ENCODE peak calls at places on chromosomes 3 and 15, in eight cellular contexts. K is lower leg skin; I is fibroblast of pulmonary artery; E is HFF-Myc; R is BJ; Q is breast epithelium; M is CD8-positive, alpha-beta T cell; P is tibial artery. L is an unnamed sample.

GRCh38 chr3:185729335-185729715 is 95.5 kb downstream of the IGF2BP2 start:
- DNase-seq in K (no peak), I (peak; percentile 91), E (no peak), R (peak; percentile 70), Q (no peak), M (no peak), P (no peak), L (no peak)

GRCh38 chr3:111859061-111859973 is at the start of gene PHLDB2:
- DNase-seq in K (peak; percentile 84), I (peak; percentile 86), E (no peak), R (no peak), Q (peak; percentile 78), M (peak; percentile 33), P (peak; percentile 90), L (peak; percentile 93)

GRCh38 chr15:38883987-38884386 is 319.4 kb upstream of the RASGRP1 start:
- DNase-seq in K (no peak), I (peak; percentile 44), E (peak; percentile 89), R (peak; percentile 62), Q (no peak), M (no peak), P (no peak), L (no peak)

GRCh38 chr3:78497025-78497424 is 1270.8 kb downstream of the ROBO1 start:
- DNase-seq in K (peak; percentile 15), I (no peak), E (no peak), R (no peak), Q (no peak), M (no peak), P (no peak), L (no peak)

GRCh38 chr3:162041622-162042021 is 545.0 kb downstream of the OTOL1 start:
- DNase-seq in K (no peak), I (no peak), E (no peak), R (no peak), Q (no peak), M (no peak), P (no peak), L (no peak)

GRCh38 chr3:186461141-186461540 is 83.0 kb downstream of the CRYGS start:
- DNase-seq in K (no peak), I (peak; percentile 49), E (peak; percentile 11), R (peak; percentile 8), Q (no peak), M (no peak), P (no peak), L (no peak)

GRCh38 chr3:62955126-62955525 is 79.9 kb upstream of the CADPS start:
- DNase-seq in K (no peak), I (no peak), E (no peak), R (no peak), Q (no peak), M (no peak), P (no peak), L (no peak)

GRCh38 chr3:142027295-142027694 is 122.0 kb downstream of the TFDP2 start:
- DNase-seq in K (no peak), I (peak; percentile 16), E (no peak), R (no peak), Q (no peak), M (no peak), P (no peak), L (no peak)

GRCh38 chr15:78810377-78811123 is 714 bp downstream of the ADAMTS7 start:
- DNase-seq in K (no peak), I (peak; percentile 47), E (no peak), R (no peak), Q (no peak), M (no peak), P (peak; percentile 74), L (peak; percentile 92)

GRCh38 chr3:107235193-107235922 is 141.9 kb upstream of the CCDC54 start:
- DNase-seq in K (no peak), I (peak; percentile 36), E (no peak), R (no peak), Q (no peak), M (no peak), P (no peak), L (no peak)

GRCh38 chr3:4247391-4247790 is 55.8 kb upstream of the SETMAR start:
- DNase-seq in K (no peak), I (no peak), E (no peak), R (no peak), Q (no peak), M (no peak), P (no peak), L (no peak)

GRCh38 chr15:23074684-23075083 is 35.3 kb upstream of the TUBGCP5 start:
- DNase-seq in K (no peak), I (no peak), E (no peak), R (no peak), Q (no peak), M (no peak), P (no peak), L (no peak)

GRCh38 chr3:141426404-141427034 is 58.2 kb downstream of the ZBTB38 start:
- DNase-seq in K (peak; percentile 84), I (peak; percentile 90), E (no peak), R (no peak), Q (peak; percentile 88), M (no peak), P (peak; percentile 92), L (no peak)

GRCh38 chr3:177820683-177821316 is 623.5 kb upstream of the TBL1XR1 start:
- DNase-seq in K (no peak), I (peak; percentile 61), E (no peak), R (no peak), Q (no peak), M (no peak), P (no peak), L (no peak)

GRCh38 chr15:89780601-89781000 is 4.5 kb downstream of the MESP2 start:
- DNase-seq in K (no peak), I (no peak), E (no peak), R (no peak), Q (no peak), M (no peak), P (no peak), L (no peak)

GRCh38 chr3:56612146-56612545 is 55.2 kb downstream of the CCDC66 start:
- DNase-seq in K (no peak), I (no peak), E (no peak), R (no peak), Q (no peak), M (no peak), P (no peak), L (no peak)

GRCh38 chr3:101695779-101696372 is 9.4 kb upstream of the RPL24 start:
- DNase-seq in K (peak; percentile 44), I (peak; percentile 74), E (no peak), R (no peak), Q (no peak), M (no peak), P (no peak), L (no peak)
- H3K4me3 ChIP-seq in K (no peak overlapping the region), I (no peak overlapping the region), E (no peak overlapping the region), R (no peak overlapping the region), Q (no peak overlapping the region), M (no peak overlapping the region), P (no peak overlapping the region), L (no peak overlapping the region)

GRCh38 chr3:44628716-44629115 is 3.9 kb downstream of the ZNF197 start:
- DNase-seq in K (no peak), I (no peak), E (no peak), R (no peak), Q (no peak), M (no peak), P (no peak), L (no peak)

DNA sequence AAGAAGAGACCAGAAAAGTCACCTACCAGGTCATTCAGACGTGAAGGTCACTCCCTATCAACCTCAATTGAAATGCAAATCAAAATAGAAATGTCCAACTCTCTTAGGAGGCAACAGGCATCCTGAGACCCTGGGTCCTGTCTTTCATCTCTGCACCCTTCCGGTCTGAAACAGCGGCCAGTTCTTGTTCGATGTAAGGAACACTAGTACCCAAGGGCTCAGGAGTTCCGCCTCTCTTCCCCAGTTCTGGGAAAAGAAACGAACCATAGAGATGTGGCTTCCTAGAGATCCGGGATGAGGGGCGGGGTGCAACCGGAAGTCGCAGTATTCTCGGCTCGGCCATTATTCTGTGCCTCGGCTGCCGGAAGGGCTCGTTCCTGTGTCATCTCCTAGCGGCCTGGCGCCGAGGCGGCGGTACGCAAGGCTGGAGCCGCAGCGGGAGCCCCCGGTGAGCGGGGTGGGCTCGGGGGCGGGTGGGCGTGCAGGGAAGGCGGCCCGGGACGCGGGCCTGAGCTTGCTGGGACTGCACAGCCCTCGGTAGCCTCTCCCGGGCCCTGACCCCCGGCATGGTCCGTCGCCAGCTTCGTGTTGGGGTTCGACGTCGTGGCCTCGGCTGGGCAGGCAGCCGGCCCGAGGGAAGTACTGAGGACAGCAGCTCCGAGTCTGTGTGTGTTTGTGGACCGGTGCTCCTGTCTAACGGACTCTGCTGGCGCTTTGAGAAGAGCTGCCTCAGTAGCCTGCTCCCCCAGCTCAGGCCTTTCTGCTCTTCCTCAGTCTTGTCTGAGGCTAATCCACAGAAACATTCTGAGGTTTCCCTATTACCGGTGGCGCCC is at the start of gene ZNF197:
- DNase-seq in K (peak; percentile 85), I (peak; percentile 92), E (peak; percentile 87), R (peak; percentile 56), Q (peak; percentile 78), M (peak; percentile 48), P (peak; percentile 90), L (peak; percentile 88)
- TF ChIP-seq CTCF in K (no peak), I (no peak), E (no peak), R (no peak), Q (no peak), M (no peak), P (no peak), L (peak; percentile 34)

DNA sequence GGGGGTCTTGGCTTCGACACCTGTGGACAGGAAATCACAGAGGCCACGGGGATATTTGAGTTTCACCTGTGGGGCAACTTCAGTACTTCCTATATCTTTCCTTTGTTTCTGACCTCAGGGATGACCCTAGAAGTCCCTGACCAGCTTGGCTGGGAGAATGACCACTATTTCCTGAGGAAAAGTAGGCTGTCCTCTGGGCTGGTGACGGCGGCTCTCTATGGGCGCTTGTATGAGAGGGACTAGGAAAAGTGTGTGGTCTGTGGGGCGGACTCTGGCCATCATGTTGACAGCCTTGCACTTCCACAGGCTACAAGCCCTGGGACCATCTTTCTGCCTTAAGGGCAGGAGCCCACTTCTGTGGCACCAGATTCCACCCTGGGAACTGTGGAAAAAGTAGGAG is 43.7 kb downstream of the BTD start:
- DNase-seq in K (no peak), I (no peak), E (no peak), R (no peak), Q (no peak), M (no peak), P (no peak), L (no peak)
- H3K4me3 ChIP-seq in K (no peak overlapping the region), I (no peak overlapping the region), E (no peak overlapping the region), R (no peak overlapping the region), Q (no peak overlapping the region), M (no peak overlapping the region), P (no peak overlapping the region), L (no peak overlapping the region)

DNA sequence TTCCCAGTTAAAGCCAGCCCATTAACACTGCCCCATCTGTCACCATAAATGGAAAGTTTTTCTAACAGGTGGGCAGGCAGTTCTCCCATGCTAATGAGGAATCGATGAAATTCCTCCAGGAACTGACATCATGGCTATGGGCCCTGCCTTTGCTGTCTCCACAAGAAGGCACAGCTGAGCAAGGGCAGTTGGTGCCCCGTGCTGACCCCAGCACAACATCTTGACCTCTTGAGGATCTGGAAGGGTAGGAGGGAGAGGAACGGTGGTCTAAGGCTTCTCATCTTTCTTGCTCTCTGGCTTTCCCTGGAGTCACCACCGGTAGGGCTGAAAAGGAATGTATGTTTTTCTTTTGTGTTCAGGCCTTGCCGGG is 46.7 kb downstream of the CHCHD6 start:
- DNase-seq in K (no peak), I (no peak), E (no peak), R (no peak), Q (no peak), M (no peak), P (no peak), L (no peak)
- TF ChIP-seq CTCF in K (no peak), I (no peak), E (no peak), R (no peak), Q (no peak), M (no peak), P (no peak), L (no peak)

L was measured in upper lobe of left lung.